ENCODE peak calls at places on chromosomes 7 and 10, in ten cellular contexts. J is neural progenitor cell, Q is adrenal gland, O is astrocyte of the spinal cord, G is pancreas, I is HFF-Myc, D is prostate gland, K is IMR-90, X is astrocyte, U is tibial nerve. E is an unnamed sample.

GRCh38 chr7:99191869-99192596 is 15.9 kb downstream of the KPNA7 start:
- DNase-seq in J (no peak), Q (no peak), O (no peak), G (no peak), I (no peak), D (no peak), K (no peak), X (no peak), U (no peak), E (no peak)

GRCh38 chr10:23343591-23344225 is 889 bp downstream of the C10orf67 start:
- DNase-seq in J (peak), Q (peak), O (peak), G (peak), I (no peak), D (peak), K (peak), X (peak), U (no peak), E (no peak)

GRCh38 chr10:5809541-5810154 is 3.6 kb downstream of the GDI2 start:
- DNase-seq in J (no peak), Q (no peak), O (no peak), G (no peak), I (no peak), D (no peak), K (peak), X (no peak), U (no peak), E (no peak)

GRCh38 chr7:44415510-44415909 is 74.9 kb downstream of the NUDCD3 start:
- DNase-seq in J (no peak), Q (no peak), O (no peak), G (no peak), I (no peak), D (no peak), K (peak), X (no peak), U (no peak), E (no peak)

GRCh38 chr7:155369-156000 is 36.9 kb upstream of the FAM20C start:
- DNase-seq in J (no peak), Q (no peak), O (no peak), G (no peak), I (no peak), D (no peak), K (peak), X (no peak), U (no peak), E (no peak)

GRCh38 chr10:74640134-74640533 is 186.3 kb upstream of the KAT6B start:
- DNase-seq in J (peak), Q (no peak), O (peak), G (no peak), I (peak), D (no peak), K (peak), X (peak), U (no peak), E (no peak)

GRCh38 chr10:15035385-15036301 is 8.1 kb upstream of the OLAH start:
- DNase-seq in J (no peak), Q (peak), O (peak), G (no peak), I (peak), D (no peak), K (peak), X (peak), U (peak), E (no peak)

GRCh38 chr10:29649561-29650551 is 15.1 kb upstream of the SVIL start:
- DNase-seq in J (no peak), Q (no peak), O (peak), G (no peak), I (peak), D (no peak), K (peak), X (peak), U (no peak), E (no peak)

GRCh38 chr7:101923276-101923985 is 106.0 kb downstream of the CUX1 start:
- DNase-seq in J (no peak), Q (no peak), O (no peak), G (peak), I (no peak), D (no peak), K (peak), X (peak), U (no peak), E (no peak)

GRCh38 chr10:72122221-72122620 is 33.9 kb upstream of the SPOCK2 start:
- DNase-seq in J (no peak), Q (no peak), O (no peak), G (no peak), I (no peak), D (no peak), K (no peak), X (no peak), U (no peak), E (no peak)

GRCh38 chr10:49601857-49602256 is 8.3 kb upstream of the SLC18A3 start:
- DNase-seq in J (no peak), Q (no peak), O (no peak), G (no peak), I (no peak), D (no peak), K (peak), X (no peak), U (no peak), E (no peak)

GRCh38 chr10:59773088-59773487 is 19.8 kb upstream of the MRLN start:
- DNase-seq in J (no peak), Q (no peak), O (no peak), G (no peak), I (no peak), D (no peak), K (no peak), X (no peak), U (no peak), E (no peak)

GRCh38 chr10:126210051-126210651 is 178.1 kb downstream of the ADAM12 start:
- DNase-seq in J (no peak), Q (no peak), O (no peak), G (no peak), I (no peak), D (no peak), K (no peak), X (no peak), U (no peak), E (no peak)

GRCh38 chr10:128087884-128088695 is 38.1 kb downstream of the MKI67 start:
- DNase-seq in J (no peak), Q (no peak), O (no peak), G (no peak), I (no peak), D (no peak), K (no peak), X (no peak), U (no peak), E (no peak)

GRCh38 chr7:45692031-45692430 is 117.9 kb downstream of the ADCY1 start:
- DNase-seq in J (no peak), Q (no peak), O (no peak), G (no peak), I (no peak), D (peak), K (no peak), X (no peak), U (peak), E (no peak)

GRCh38 chr10:17387861-17388503 is 66.4 kb downstream of the ST8SIA6 start:
- DNase-seq in J (peak), Q (no peak), O (peak), G (no peak), I (no peak), D (peak), K (no peak), X (no peak), U (no peak), E (peak)

GRCh38 chr7:129781128-129781855 is 169.8 kb downstream of the NRF1 start:
- DNase-seq in J (no peak), Q (no peak), O (no peak), G (no peak), I (no peak), D (no peak), K (no peak), X (no peak), U (no peak), E (no peak)

GRCh38 chr7:30224511-30225031 is 59.8 kb upstream of the ZNRF2 start:
- DNase-seq in J (no peak), Q (peak), O (peak), G (no peak), I (no peak), D (no peak), K (peak), X (peak), U (no peak), E (no peak)

GRCh38 chr7:10429516-10429915 is 544.2 kb upstream of the PHF14 start:
- DNase-seq in J (peak), Q (no peak), O (no peak), G (no peak), I (no peak), D (no peak), K (no peak), X (no peak), U (no peak), E (no peak)

GRCh38 chr10:103445767-103446567 is 6.2 kb downstream of the CALHM2 start:
- DNase-seq in J (no peak), Q (peak), O (no peak), G (no peak), I (no peak), D (no peak), K (peak), X (peak), U (peak), E (no peak)

GRCh38 chr10:101818958-101819633 is 852 bp upstream of the OGA start:
- DNase-seq in J (peak), Q (peak), O (no peak), G (no peak), I (no peak), D (peak), K (no peak), X (no peak), U (no peak), E (no peak)

GRCh38 chr7:137978464-137979237 is 23.2 kb downstream of the CREB3L2 start:
- DNase-seq in J (no peak), Q (peak), O (peak), G (no peak), I (peak), D (no peak), K (peak), X (peak), U (peak), E (no peak)

GRCh38 chr7:94330474-94331027 is 64.1 kb upstream of the COL1A2 start:
- DNase-seq in J (no peak), Q (no peak), O (no peak), G (no peak), I (no peak), D (no peak), K (no peak), X (no peak), U (no peak), E (no peak)

GRCh38 chr7:69837387-69838068 is 239.3 kb downstream of the AUTS2 start:
- DNase-seq in J (peak), Q (no peak), O (peak), G (no peak), I (no peak), D (no peak), K (no peak), X (peak), U (no peak), E (no peak)

GRCh38 chr7:47556511-47557180 is 25.3 kb downstream of the TNS3 start:
- DNase-seq in J (no peak), Q (no peak), O (no peak), G (no peak), I (no peak), D (no peak), K (no peak), X (no peak), U (no peak), E (no peak)

GRCh38 chr7:12056381-12056780 is 154.7 kb upstream of the TMEM106B start:
- DNase-seq in J (no peak), Q (no peak), O (no peak), G (no peak), I (no peak), D (no peak), K (peak), X (peak), U (no peak), E (no peak)

GRCh38 chr7:101927389-101928306 is 110.2 kb downstream of the CUX1 start:
- DNase-seq in J (no peak), Q (no peak), O (no peak), G (no peak), I (no peak), D (no peak), K (no peak), X (no peak), U (no peak), E (no peak)

GRCh38 chr10:99711129-99711719 is 20.7 kb downstream of the COX15 start:
- DNase-seq in J (peak), Q (peak), O (peak), G (no peak), I (peak), D (peak), K (peak), X (peak), U (peak), E (no peak)

GRCh38 chr10:130175074-130175473 is 38.9 kb downstream of the GLRX3 start:
- DNase-seq in J (no peak), Q (no peak), O (no peak), G (no peak), I (no peak), D (no peak), K (no peak), X (no peak), U (no peak), E (no peak)

GRCh38 chr10:132363921-132364593 is 32.1 kb downstream of the LRRC27 start:
- DNase-seq in J (peak), Q (no peak), O (peak), G (no peak), I (no peak), D (no peak), K (no peak), X (peak), U (no peak), E (no peak)

GRCh38 chr7:151624246-151624928 is 104.7 kb upstream of the RHEB start:
- DNase-seq in J (no peak), Q (no peak), O (no peak), G (no peak), I (no peak), D (no peak), K (no peak), X (no peak), U (no peak), E (no peak)

GRCh38 chr10:23968296-23968695 is 240.6 kb upstream of the KIAA1217 start:
- DNase-seq in J (no peak), Q (no peak), O (peak), G (no peak), I (no peak), D (no peak), K (no peak), X (peak), U (no peak), E (no peak)

GRCh38 chr10:133127291-133128125 is 32.5 kb upstream of the KNDC1 start:
- DNase-seq in J (no peak), Q (no peak), O (no peak), G (no peak), I (no peak), D (no peak), K (no peak), X (no peak), U (no peak), E (no peak)

GRCh38 chr7:128703605-128704004 is 31.5 kb downstream of the GARIN1A start:
- DNase-seq in J (no peak), Q (no peak), O (no peak), G (no peak), I (no peak), D (no peak), K (peak), X (no peak), U (no peak), E (no peak)

GRCh38 chr10:63583909-63584747 is 62.9 kb downstream of the REEP3 start:
- DNase-seq in J (no peak), Q (no peak), O (no peak), G (no peak), I (no peak), D (peak), K (no peak), X (no peak), U (no peak), E (no peak)

GRCh38 chr7:82534687-82535086 is 91.1 kb upstream of the CACNA2D1 start:
- DNase-seq in J (no peak), Q (peak), O (peak), G (no peak), I (no peak), D (no peak), K (peak), X (peak), U (no peak), E (peak)

GRCh38 chr10:77592946-77593636 is 44.5 kb downstream of the KCNMA1 start:
- DNase-seq in J (no peak), Q (peak), O (peak), G (no peak), I (peak), D (no peak), K (peak), X (peak), U (no peak), E (no peak)

GRCh38 chr10:24723788-24724380 is at the start of gene ARHGAP21:
- DNase-seq in J (peak), Q (peak), O (peak), G (peak), I (no peak), D (peak), K (peak), X (peak), U (peak), E (no peak)

DNA sequence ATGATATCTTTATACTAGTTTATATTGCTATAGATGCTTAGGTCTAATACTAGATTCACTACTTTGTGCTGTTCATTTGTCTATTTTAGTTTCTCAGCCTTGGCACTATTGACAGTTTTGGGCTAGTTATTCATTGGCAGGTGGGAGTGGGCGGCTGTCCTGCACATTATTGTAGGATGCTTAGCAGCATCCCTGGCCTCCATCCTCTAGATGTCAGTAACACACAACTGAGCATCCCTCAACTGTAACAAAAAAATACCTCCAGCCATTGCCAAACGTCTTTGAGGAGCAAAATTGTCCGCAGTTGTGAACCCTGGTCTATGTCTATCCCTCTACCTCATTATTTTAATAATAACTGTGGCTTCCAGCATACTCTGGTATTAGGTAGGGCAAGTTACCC is 34.4 kb upstream of the PNLIP start:
- DNase-seq in J (no peak), Q (no peak), O (no peak), G (no peak), I (no peak), D (no peak), K (no peak), X (no peak), U (no peak), E (no peak)
- TF ChIP-seq CTCF in J (peak), Q (no peak), O (no peak), G (no peak), I (no peak), D (no peak), K (no peak), X (no peak), U (no peak), E (no peak)

GRCh38 chr7:157587487-157588270 is 250.9 kb downstream of the DNAJB6 start:
- DNase-seq in J (no peak), Q (no peak), O (no peak), G (no peak), I (no peak), D (no peak), K (no peak), X (no peak), U (no peak), E (no peak)

GRCh38 chr7:157586426-157586955 is 249.7 kb downstream of the DNAJB6 start:
- DNase-seq in J (no peak), Q (no peak), O (no peak), G (no peak), I (no peak), D (no peak), K (no peak), X (no peak), U (no peak), E (no peak)

GRCh38 chr7:157587051-157587450 is 250.2 kb downstream of the DNAJB6 start:
- DNase-seq in J (no peak), Q (no peak), O (no peak), G (no peak), I (no peak), D (no peak), K (no peak), X (no peak), U (no peak), E (no peak)

GRCh38 chr7:157584420-157584819 is 247.6 kb downstream of the DNAJB6 start:
- DNase-seq in J (no peak), Q (no peak), O (no peak), G (no peak), I (no peak), D (no peak), K (no peak), X (no peak), U (no peak), E (no peak)

GRCh38 chr7:157585113-157585861 is 248.5 kb downstream of the DNAJB6 start:
- DNase-seq in J (peak), Q (no peak), O (no peak), G (no peak), I (no peak), D (no peak), K (no peak), X (no peak), U (no peak), E (no peak)
- H3K4me3 ChIP-seq in J (no peak), Q (no peak), O (no peak), G (no peak), I (no peak), D (no peak), K (no peak), X (no peak), U (no peak), E (no peak)

GRCh38 chr7:28984631-28985030 is 26.5 kb upstream of the TRIL start:
- DNase-seq in J (peak), Q (peak), O (peak), G (no peak), I (peak), D (no peak), K (peak), X (peak), U (peak), E (no peak)
- TF ChIP-seq CTCF in J (peak), Q (no peak), O (no peak), G (no peak), I (no peak), D (no peak), K (no peak), X (no peak), U (no peak), E (no peak)

DNA sequence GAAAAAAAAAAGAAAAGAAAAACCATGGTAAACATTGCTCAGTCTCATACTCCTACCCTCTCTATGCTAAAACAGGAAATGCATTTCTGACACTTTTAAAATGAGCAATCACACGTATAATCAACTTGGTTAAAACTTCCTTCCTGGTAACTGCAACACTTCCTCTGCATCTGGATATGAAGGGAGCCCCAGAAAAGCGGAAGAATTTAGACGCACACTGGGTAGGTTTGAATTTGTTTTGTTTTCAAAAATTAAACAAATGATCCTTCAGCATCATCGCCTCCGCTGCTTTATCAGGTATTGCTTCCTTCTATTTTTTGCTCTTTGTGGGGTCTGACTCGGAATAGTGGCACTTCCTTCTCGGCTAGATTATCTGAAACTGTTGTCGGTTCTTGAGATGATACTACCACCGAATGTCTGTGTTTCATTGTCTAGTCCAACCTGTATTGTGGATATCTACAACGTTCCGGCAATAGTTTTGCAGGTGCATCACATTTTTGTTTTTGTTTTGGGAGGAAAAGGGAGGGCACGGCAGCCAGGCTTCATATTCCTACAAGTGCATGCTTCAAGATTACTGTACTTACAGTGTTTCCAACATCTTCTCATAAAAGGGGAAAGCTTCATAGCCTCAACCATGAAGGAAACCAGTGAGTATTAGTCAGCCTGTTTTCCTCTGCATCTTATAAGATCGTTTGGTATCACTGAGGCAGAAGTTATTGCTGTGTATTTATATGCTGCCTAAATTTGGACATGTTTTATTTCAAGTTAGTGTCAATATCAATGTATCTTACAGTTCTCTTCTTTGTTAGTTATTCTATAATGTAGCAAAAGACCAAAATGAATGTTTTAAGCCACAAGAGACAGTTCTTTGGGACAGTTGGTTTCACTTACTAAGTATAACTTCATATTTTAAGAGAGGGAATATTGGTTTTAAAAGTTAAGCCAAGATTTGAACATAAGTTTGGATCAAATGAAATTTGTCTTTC is at the start of gene PIK3CG:
- DNase-seq in J (no peak), Q (no peak), O (no peak), G (no peak), I (no peak), D (no peak), K (no peak), X (no peak), U (no peak), E (no peak)
- H3K4me3 ChIP-seq in J (no peak), Q (peak), O (no peak), G (no peak), I (no peak), D (no peak), K (no peak), X (no peak), U (no peak), E (no peak)

DNA sequence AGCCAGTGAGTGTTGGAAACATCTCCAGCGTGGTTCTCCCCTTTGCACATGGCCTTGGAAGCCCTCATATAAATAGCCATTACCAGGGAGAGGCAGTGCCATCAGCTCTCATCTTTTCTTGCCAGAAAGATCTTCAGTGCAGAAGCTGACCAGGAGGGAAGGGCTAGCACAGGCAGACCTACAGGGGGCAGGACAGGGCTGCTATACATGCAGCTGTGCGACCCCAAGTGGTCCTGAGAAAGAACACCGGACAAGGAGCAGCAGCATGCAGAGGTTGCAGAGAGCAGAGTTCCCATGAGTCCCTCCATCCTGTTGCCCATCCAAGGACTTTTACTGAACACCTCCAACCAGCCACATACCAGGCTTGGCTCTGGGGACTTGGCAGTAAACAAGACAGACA is 17.1 kb downstream of the GRID1 start:
- DNase-seq in J (peak), Q (no peak), O (no peak), G (peak), I (peak), D (no peak), K (no peak), X (no peak), U (no peak), E (no peak)
- TF ChIP-seq CTCF in J (peak), Q (no peak), O (peak), G (no peak), I (peak), D (no peak), K (peak), X (peak), U (no peak), E (no peak)